ENCODE peak calls at places on chromosomes 1 and 21, in ten cellular contexts. K is A673; B is prostate gland; D is stimulated activated CD4-positive, alpha-beta T cell treated with anti-CD3 and anti-CD28 coated beads, Interleukin-1b, Interleukin-23, amount 100 ng/mL, for 24 hours; R is tibial nerve; J is AG09319; W is OCI-M1; E is NCI-H2171; C is thoracic aorta; S is LoVo. P is an unnamed sample.

GRCh38 chr1:205505791-205506190 is 1.3 kb downstream of the CDK18 start:
- DNase-seq in K (no peak), B (peak), D (no peak), R (no peak), J (no peak), W (no peak), E (no peak), C (peak), S (no peak), P (no peak)

GRCh38 chr1:92485374-92486250 is 1.1 kb downstream of the GFI1 start:
- DNase-seq in K (peak), B (no peak), D (peak), R (no peak), J (no peak), W (peak), E (peak), C (no peak), S (peak), P (peak)

GRCh38 chr1:156901966-156902922 is 8.7 kb downstream of the PEAR1 start:
- DNase-seq in K (no peak), B (no peak), D (no peak), R (no peak), J (no peak), W (no peak), E (no peak), C (no peak), S (no peak), P (no peak)

GRCh38 chr1:110778821-110779220 is 94.1 kb upstream of the CD53 start:
- DNase-seq in K (no peak), B (no peak), D (no peak), R (no peak), J (no peak), W (no peak), E (no peak), C (no peak), S (no peak), P (no peak)

GRCh38 chr1:10820422-10820821 is 24.0 kb upstream of the CASZ1 start:
- DNase-seq in K (no peak), B (no peak), D (no peak), R (no peak), J (no peak), W (no peak), E (no peak), C (no peak), S (no peak), P (no peak)

GRCh38 chr1:180193371-180194047 is 36.6 kb upstream of the LHX4 start:
- DNase-seq in K (no peak), B (no peak), D (no peak), R (no peak), J (no peak), W (no peak), E (no peak), C (no peak), S (no peak), P (no peak)

GRCh38 chr21:45055861-45056260 is 18.5 kb upstream of the ADARB1 start:
- DNase-seq in K (no peak), B (no peak), D (no peak), R (no peak), J (no peak), W (no peak), E (no peak), C (no peak), S (no peak), P (no peak)

GRCh38 chr1:210294991-210295773 is 33.5 kb upstream of the HHAT start:
- DNase-seq in K (peak), B (peak), D (no peak), R (no peak), J (peak), W (no peak), E (peak), C (no peak), S (no peak), P (no peak)

GRCh38 chr1:92623187-92623778 is 136.6 kb upstream of the GFI1 start:
- DNase-seq in K (peak), B (no peak), D (no peak), R (no peak), J (no peak), W (peak), E (peak), C (no peak), S (no peak), P (no peak)

GRCh38 chr1:207822602-207823451 is 71.0 kb downstream of the CD46 start:
- DNase-seq in K (peak), B (peak), D (peak), R (peak), J (peak), W (no peak), E (no peak), C (peak), S (no peak), P (peak)

GRCh38 chr1:199157494-199157893 is 518.7 kb downstream of the PTPRC start:
- DNase-seq in K (peak), B (no peak), D (no peak), R (no peak), J (no peak), W (no peak), E (no peak), C (no peak), S (peak), P (no peak)